ENCODE peak calls at places on chromosomes 4 and X, in five cellular contexts. X is A673, B is GM10248, K is mesothelial cell of epicardium, D is frontal cortex. J is an unnamed sample.

GRCh38 chr4:132839070-132839469 is 310.0 kb upstream of the PCDH10 start:
- DNase-seq in X (no peak), B (no peak), K (no peak), D (no peak), J (no peak)

GRCh38 chr4:183182873-183183725 is 84.0 kb downstream of the WWC2 start:
- DNase-seq in X (peak), B (no peak), K (no peak), D (no peak), J (no peak)

GRCh38 chrX:133926099-133926498 is 59.3 kb downstream of the GPC3 start:
- DNase-seq in X (no peak), B (no peak), K (no peak), D (no peak), J (no peak)

GRCh38 chrX:39891781-39892180 is 206.0 kb downstream of the BCOR start:
- DNase-seq in X (no peak), B (no peak), K (no peak), D (no peak), J (no peak)

GRCh38 chrX:152451731-152451980 is 541 bp upstream of the GABRA3 start:
- DNase-seq in X (no peak), B (no peak), K (no peak), D (no peak), J (no peak)

GRCh38 chr4:138021116-138021820 is 220.9 kb downstream of the SLC7A11 start:
- DNase-seq in X (no peak), B (no peak), K (no peak), D (no peak), J (no peak)

GRCh38 chr4:140037353-140038030 is 116.5 kb downstream of the MAML3 start:
- DNase-seq in X (no peak), B (no peak), K (no peak), D (no peak), J (no peak)

GRCh38 chr4:92387459-92388069 is 83.8 kb downstream of the GRID2 start:
- DNase-seq in X (peak), B (peak), K (no peak), D (peak), J (no peak)

GRCh38 chr4:34108456-34108855 is 2135.9 kb downstream of the ARAP2 start:
- DNase-seq in X (no peak), B (no peak), K (no peak), D (no peak), J (no peak)

GRCh38 chr4:123017636-123018390 is 95.4 kb upstream of the NUDT6 start:
- DNase-seq in X (peak), B (no peak), K (no peak), D (no peak), J (no peak)

GRCh38 chr4:79340568-79340967 is 14.7 kb upstream of the NAA11 start:
- DNase-seq in X (no peak), B (no peak), K (no peak), D (no peak), J (no peak)

GRCh38 chrX:48505481-48505880 is 3.3 kb upstream of the PORCN start:
- DNase-seq in X (no peak), B (no peak), K (no peak), D (no peak), J (no peak)

GRCh38 chr4:151238477-151238876 is 38.5 kb upstream of the PRSS48 start:
- DNase-seq in X (no peak), B (no peak), K (no peak), D (no peak), J (no peak)

GRCh38 chrX:48683411-48683982 is at the start of gene WAS:
- DNase-seq in X (no peak), B (peak), K (no peak), D (no peak), J (no peak)

GRCh38 chrX:129540068-129540653 is at the start of gene OCRL:
- DNase-seq in X (peak), B (peak), K (peak), D (peak), J (peak)

GRCh38 chr4:40998680-40999358 is 215.5 kb downstream of the APBB2 start:
- DNase-seq in X (peak), B (no peak), K (no peak), D (no peak), J (no peak)

GRCh38 chr4:13524504-13525243 is 19.6 kb downstream of the NKX3-2 start:
- DNase-seq in X (no peak), B (peak), K (peak), D (no peak), J (peak)

GRCh38 chr4:184310881-184311709 is 93.4 kb upstream of the ENPP6 start:
- DNase-seq in X (no peak), B (no peak), K (no peak), D (no peak), J (no peak)

GRCh38 chrX:154734101-154734781 is 16.6 kb downstream of the GAB3 start:
- DNase-seq in X (no peak), B (no peak), K (no peak), D (no peak), J (peak)

GRCh38 chr4:104747635-104748034 is 252.9 kb upstream of the CXXC4 start:
- DNase-seq in X (no peak), B (no peak), K (no peak), D (no peak), J (no peak)

GRCh38 chr4:126701756-126702155 is 931.0 kb upstream of the INTU start:
- DNase-seq in X (no peak), B (no peak), K (no peak), D (no peak), J (no peak)

GRCh38 chr4:112970903-112971302 is 78.5 kb upstream of the ANK2 start:
- DNase-seq in X (no peak), B (no peak), K (no peak), D (no peak), J (no peak)

GRCh38 chr4:31518796-31519250 is 798.7 kb downstream of the PCDH7 start:
- DNase-seq in X (peak), B (no peak), K (no peak), D (no peak), J (no peak)

GRCh38 chr4:147017081-147017480 is 71.4 kb upstream of the TTC29 start:
- DNase-seq in X (no peak), B (no peak), K (no peak), D (no peak), J (no peak)

J was measured in upper lobe of left lung.